ENCODE peak calls at places on chromosome 18, in four cellular contexts. One of them, this sample, is unnamed.

GRCh38 chr18:49250819-49251388 is 209.5 kb downstream of the DYM start:
- DNase-seq in testis: no peak
- DNase-seq in tibial nerve: no peak
- DNase-seq in K562: no peak
- DNase-seq in this sample: no peak

GRCh38 chr18:44744206-44745180 is 63.8 kb downstream of the SETBP1 start:
- DNase-seq in tibial nerve: no peak
- DNase-seq in testis: peak; percentile 48
- DNase-seq in K562: peak; percentile 14
- DNase-seq in this sample: no peak

GRCh38 chr18:79921984-79922965 is 29.2 kb downstream of the SLC66A2 start:
- DNase-seq in K562: no peak
- DNase-seq in testis: peak; percentile 10
- DNase-seq in tibial nerve: no peak
- DNase-seq in this sample: no peak

GRCh38 chr18:33576999-33577687 is 876 bp upstream of the ASXL3 start:
- DNase-seq in testis: no peak
- DNase-seq in K562: no peak
- DNase-seq in tibial nerve: no peak
- DNase-seq in this sample: no peak

GRCh38 chr18:40866013-40866644 is 1088.9 kb upstream of the PIK3C3 start:
- DNase-seq in testis: peak; percentile 16
- DNase-seq in K562: no peak
- DNase-seq in tibial nerve: no peak
- DNase-seq in this sample: no peak

GRCh38 chr18:43012951-43013350 is 102.5 kb downstream of the RIT2 start:
- DNase-seq in testis: no peak
- DNase-seq in tibial nerve: no peak
- DNase-seq in K562: no peak
- DNase-seq in this sample: no peak

GRCh38 chr18:51355841-51356240 is 158.4 kb upstream of the MEX3C start:
- DNase-seq in tibial nerve: no peak
- DNase-seq in K562: no peak
- DNase-seq in testis: no peak
- DNase-seq in this sample: no peak

GRCh38 chr18:21550510-21550970 is 50.0 kb downstream of the ESCO1 start:
- DNase-seq in K562: no peak
- DNase-seq in tibial nerve: no peak
- DNase-seq in testis: no peak
- DNase-seq in this sample: no peak

GRCh38 chr18:11149441-11150270 is at the start of gene PIEZO2:
- DNase-seq in testis: peak; percentile 68
- DNase-seq in K562: peak; percentile 36
- DNase-seq in tibial nerve: no peak
- DNase-seq in this sample: no peak

GRCh38 chr18:23871410-23871809 is 143.1 kb upstream of the TTC39C start:
- DNase-seq in testis: peak; percentile 34
- DNase-seq in K562: no peak
- DNase-seq in tibial nerve: no peak
- DNase-seq in this sample: no peak

GRCh38 chr18:21656402-21656801 is 44.3 kb downstream of the SNRPD1 start:
- DNase-seq in K562: no peak
- DNase-seq in testis: no peak
- DNase-seq in tibial nerve: no peak
- DNase-seq in this sample: no peak

GRCh38 chr18:23138470-23138869 is 3.2 kb downstream of the CABLES1 start:
- DNase-seq in tibial nerve: no peak
- DNase-seq in testis: no peak
- DNase-seq in K562: no peak
- DNase-seq in this sample: no peak

GRCh38 chr18:78734614-78734945 is 245.0 kb upstream of the SALL3 start:
- DNase-seq in K562: no peak
- DNase-seq in tibial nerve: no peak
- DNase-seq in testis: no peak
- DNase-seq in this sample: no peak

GRCh38 chr18:11669271-11669947 is 19.7 kb upstream of the GNAL start:
- DNase-seq in K562: no peak
- DNase-seq in tibial nerve: no peak
- DNase-seq in testis: no peak
- DNase-seq in this sample: no peak

GRCh38 chr18:79697976-79698375 is 18.4 kb downstream of the CTDP1 start:
- DNase-seq in K562: no peak
- DNase-seq in tibial nerve: no peak
- DNase-seq in testis: no peak
- DNase-seq in this sample: no peak

GRCh38 chr18:47113796-47114540 is 36.3 kb downstream of the HDHD2 start:
- DNase-seq in tibial nerve: no peak
- DNase-seq in K562: no peak
- DNase-seq in testis: no peak
- DNase-seq in this sample: no peak

GRCh38 chr18:48951448-48952286 is 902 bp upstream of the SMAD7 start:
- DNase-seq in tibial nerve: peak; percentile 64
- DNase-seq in testis: peak; percentile 86
- DNase-seq in K562: peak; percentile 79
- DNase-seq in this sample: peak; percentile 42

GRCh38 chr18:58863539-58864145 is 1.0 kb upstream of the ZNF532 start:
- DNase-seq in testis: peak; percentile 58
- DNase-seq in tibial nerve: no peak
- DNase-seq in K562: no peak
- DNase-seq in this sample: no peak

GRCh38 chr18:50982802-50983179 is 15.0 kb downstream of the ELAC1 start:
- DNase-seq in testis: no peak
- DNase-seq in tibial nerve: no peak
- DNase-seq in K562: no peak
- DNase-seq in this sample: no peak

GRCh38 chr18:35581555-35582309 is at the start of gene GALNT1:
- DNase-seq in tibial nerve: no peak
- DNase-seq in testis: peak; percentile 32
- DNase-seq in K562: peak; percentile 71
- DNase-seq in this sample: no peak

GRCh38 chr18:49685231-49685942 is 123.5 kb downstream of the LIPG start:
- DNase-seq in K562: no peak
- DNase-seq in testis: no peak
- DNase-seq in tibial nerve: no peak
- DNase-seq in this sample: no peak

GRCh38 chr18:64330161-64330560 is 181.3 kb upstream of the LINC00305 start:
- DNase-seq in testis: peak; percentile 26
- DNase-seq in K562: no peak
- DNase-seq in tibial nerve: no peak
- DNase-seq in this sample: no peak

GRCh38 chr18:59927246-59927825 is 27.5 kb downstream of the PMAIP1 start:
- DNase-seq in tibial nerve: no peak
- DNase-seq in K562: no peak
- DNase-seq in testis: no peak
- DNase-seq in this sample: no peak

GRCh38 chr18:58520964-58521363 is 107.9 kb downstream of the ALPK2 start:
- DNase-seq in K562: peak; percentile 8
- DNase-seq in testis: no peak
- DNase-seq in tibial nerve: no peak
- DNase-seq in this sample: no peak

GRCh38 chr18:48896875-48897511 is 53.8 kb downstream of the SMAD7 start:
- DNase-seq in tibial nerve: peak; percentile 65
- DNase-seq in K562: peak; percentile 88
- DNase-seq in testis: peak; percentile 48
- DNase-seq in this sample: no peak

GRCh38 chr18:11767935-11768334 is 78.9 kb downstream of the GNAL start:
- DNase-seq in K562: no peak
- DNase-seq in testis: no peak
- DNase-seq in tibial nerve: no peak
- DNase-seq in this sample: no peak

GRCh38 chr18:79400091-79400590 is 4.4 kb downstream of the NFATC1 start:
- DNase-seq in K562: peak; percentile 66
- DNase-seq in testis: peak; percentile 78
- DNase-seq in tibial nerve: peak; percentile 82
- DNase-seq in this sample: peak; percentile 19

GRCh38 chr18:26383454-26384270 is 157.4 kb downstream of the TAF4B start:
- DNase-seq in testis: no peak
- DNase-seq in K562: peak; percentile 58
- DNase-seq in tibial nerve: no peak
- DNase-seq in this sample: no peak

GRCh38 chr18:31538837-31539236 is 40.9 kb downstream of the DSG2 start:
- DNase-seq in tibial nerve: no peak
- DNase-seq in K562: no peak
- DNase-seq in testis: no peak
- DNase-seq in this sample: no peak

GRCh38 chr18:31206787-31207381 is 44.2 kb upstream of the DSC1 start:
- DNase-seq in tibial nerve: peak; percentile 13
- DNase-seq in K562: peak; percentile 24
- DNase-seq in testis: peak; percentile 17
- DNase-seq in this sample: no peak

GRCh38 chr18:31244737-31245432 is 73.1 kb upstream of the DSG1 start:
- DNase-seq in K562: no peak
- DNase-seq in tibial nerve: no peak
- DNase-seq in testis: no peak
- DNase-seq in this sample: no peak

GRCh38 chr18:22641973-22642372 is 224.3 kb upstream of the CTAGE1 start:
- DNase-seq in K562: no peak
- DNase-seq in tibial nerve: no peak
- DNase-seq in testis: no peak
- DNase-seq in this sample: no peak

GRCh38 chr18:12159446-12159845 is 65.8 kb downstream of the ANKRD62 start:
- DNase-seq in testis: no peak
- DNase-seq in K562: no peak
- DNase-seq in tibial nerve: no peak
- DNase-seq in this sample: no peak

GRCh38 chr18:44320619-44321460 is 359.8 kb upstream of the SETBP1 start:
- DNase-seq in tibial nerve: no peak
- DNase-seq in K562: no peak
- DNase-seq in testis: no peak
- DNase-seq in this sample: no peak

GRCh38 chr18:58893388-58894099 is 28.9 kb downstream of the ZNF532 start:
- DNase-seq in tibial nerve: no peak
- DNase-seq in testis: no peak
- DNase-seq in K562: no peak
- DNase-seq in this sample: no peak

GRCh38 chr18:47717257-47717656 is 213.2 kb downstream of the SMAD2 start:
- DNase-seq in K562: no peak
- DNase-seq in testis: no peak
- DNase-seq in tibial nerve: no peak
- DNase-seq in this sample: no peak

GRCh38 chr18:35271656-35272055 is 18.4 kb downstream of the ZSCAN30 start:
- DNase-seq in K562: no peak
- DNase-seq in testis: no peak
- DNase-seq in tibial nerve: no peak
- DNase-seq in this sample: no peak

DNA sequence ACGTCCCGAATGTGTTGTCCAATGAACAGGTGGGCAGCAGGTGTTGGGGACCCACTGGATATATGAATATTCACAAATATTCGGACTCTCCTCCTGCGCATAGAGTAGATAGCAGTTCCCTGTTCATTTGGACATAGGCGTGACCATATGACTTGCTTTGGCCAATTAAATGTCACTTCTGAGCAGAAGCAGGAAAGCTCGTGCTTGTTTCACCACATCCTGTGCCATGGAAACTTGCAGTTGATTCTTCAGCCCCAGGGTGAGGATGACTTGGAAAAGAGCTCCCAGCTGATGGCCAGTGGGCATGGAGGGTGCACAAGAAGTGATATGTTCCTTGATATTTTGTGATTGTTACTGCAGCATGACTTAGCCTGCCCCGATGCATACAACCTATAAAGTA is 52.6 kb downstream of the PTPRM start:
- DNase-seq in testis: no peak
- DNase-seq in K562: no peak
- DNase-seq in tibial nerve: no peak
- DNase-seq in this sample: no peak
- H3K4me1 ChIP-seq in testis: no peaks in the 10 kb centered on the region
- H3K4me1 ChIP-seq in K562: no peaks in the 10 kb centered on the region
- H3K4me1 ChIP-seq in tibial nerve: no peaks in the 10 kb centered on the region
- H3K4me1 ChIP-seq in this sample: peaks cover 5% of the 10 kb centered on the region

GRCh38 chr18:74806073-74806472 is 208.4 kb downstream of the ZNF407 start:
- DNase-seq in testis: no peak
- DNase-seq in K562: no peak
- DNase-seq in tibial nerve: no peak
- DNase-seq in this sample: no peak

GRCh38 chr18:74803117-74803516 is 205.4 kb downstream of the ZNF407 start:
- DNase-seq in K562: no peak
- DNase-seq in tibial nerve: no peak
- DNase-seq in testis: no peak
- DNase-seq in this sample: no peak

GRCh38 chr18:74806700-74807416 is 209.2 kb downstream of the ZNF407 start:
- DNase-seq in tibial nerve: no peak
- DNase-seq in K562: no peak
- DNase-seq in testis: no peak
- DNase-seq in this sample: no peak

GRCh38 chr18:74804677-74805076 is 207.0 kb downstream of the ZNF407 start:
- DNase-seq in testis: no peak
- DNase-seq in tibial nerve: no peak
- DNase-seq in K562: no peak
- DNase-seq in this sample: no peak

GRCh38 chr18:74803769-74804168 is 206.1 kb downstream of the ZNF407 start:
- DNase-seq in testis: peak; percentile 33
- DNase-seq in K562: no peak
- DNase-seq in tibial nerve: no peak
- DNase-seq in this sample: no peak
- H3K27ac ChIP-seq in testis: no peak overlapping the region
- H3K27ac ChIP-seq in K562: no peak overlapping the region
- H3K27ac ChIP-seq in tibial nerve: no peak overlapping the region
- H3K27ac ChIP-seq in this sample: no peak overlapping the region

GRCh38 chr18:3713166-3713565 is 263.2 kb downstream of the TGIF1 start:
- DNase-seq in testis: peak; percentile 43
- DNase-seq in tibial nerve: no peak
- DNase-seq in K562: no peak
- DNase-seq in this sample: no peak
- TF ChIP-seq POLR2A in testis: no peak
- TF ChIP-seq POLR2A in tibial nerve: no peak
- TF ChIP-seq POLR2A in K562: no peak
- TF ChIP-seq POLR2A in this sample: no peak

GRCh38 chr18:8807502-8807833 is 102.1 kb downstream of the MTCL1 start:
- DNase-seq in K562: no peak
- DNase-seq in testis: no peak
- DNase-seq in tibial nerve: no peak
- DNase-seq in this sample: no peak

GRCh38 chr18:8805552-8805951 is 100.2 kb downstream of the MTCL1 start:
- DNase-seq in tibial nerve: no peak
- DNase-seq in K562: no peak
- DNase-seq in testis: no peak
- DNase-seq in this sample: no peak

GRCh38 chr18:8808001-8808400 is 102.6 kb downstream of the MTCL1 start:
- DNase-seq in tibial nerve: no peak
- DNase-seq in K562: no peak
- DNase-seq in testis: peak; percentile 43
- DNase-seq in this sample: no peak

GRCh38 chr18:8806105-8806797 is 100.9 kb downstream of the MTCL1 start:
- DNase-seq in K562: no peak
- DNase-seq in testis: no peak
- DNase-seq in tibial nerve: no peak
- DNase-seq in this sample: no peak

GRCh38 chr18:8806798-8807501 is 101.6 kb downstream of the MTCL1 start:
- DNase-seq in testis: no peak
- DNase-seq in K562: no peak
- DNase-seq in tibial nerve: no peak
- DNase-seq in this sample: no peak
- H3K4me1 ChIP-seq in testis: no peaks in the 10 kb centered on the region
- H3K4me1 ChIP-seq in K562: no peaks in the 10 kb centered on the region
- H3K4me1 ChIP-seq in tibial nerve: no peaks in the 10 kb centered on the region
- H3K4me1 ChIP-seq in this sample: no peaks in the 10 kb centered on the region